ENCODE peak calls at places on chromosomes 13 and 19, in nine cellular contexts. J, A, S, D, B, W, Z, V and I are unnamed samples.

GRCh38 chr19:2549701-2550191 is 73.8 kb downstream of the GADD45B start:
- DNase-seq in A (peak), J (no peak), W (no peak), B (no peak), S (peak), D (peak), V (no peak), Z (peak), I (no peak)

GRCh38 chr19:40592170-40592569 is 9.0 kb upstream of the LTBP4 start:
- DNase-seq in Z (no peak), S (no peak), A (no peak), B (no peak), J (no peak), D (peak), W (no peak), V (no peak), I (no peak)

GRCh38 chr13:45809810-45810394 is 41.7 kb downstream of the SIAH3 start:
- DNase-seq in V (no peak), B (peak), J (no peak), D (no peak), W (no peak), A (no peak), Z (no peak), S (no peak), I (no peak)

GRCh38 chr19:4278010-4278409 is 1.1 kb upstream of the SHD start:
- DNase-seq in S (no peak), J (no peak), B (no peak), V (no peak), Z (no peak), D (no peak), W (no peak), A (peak), I (no peak)

GRCh38 chr19:19426216-19426615 is 20.7 kb downstream of the GATAD2A start:
- DNase-seq in D (no peak), W (no peak), Z (no peak), S (no peak), A (no peak), J (no peak), V (no peak), B (no peak), I (no peak)

GRCh38 chr19:2037676-2038255 is 13.3 kb downstream of the MKNK2 start:
- DNase-seq in W (no peak), J (no peak), A (no peak), V (no peak), S (no peak), D (no peak), B (no peak), Z (no peak), I (no peak)

GRCh38 chr19:16330811-16331690 is 6.4 kb downstream of the KLF2 start:
- DNase-seq in V (no peak), B (peak), A (no peak), W (no peak), D (no peak), S (no peak), J (no peak), Z (peak), I (no peak)

GRCh38 chr13:32881792-32882175 is 134.4 kb upstream of the KL start:
- DNase-seq in D (no peak), A (no peak), Z (no peak), W (no peak), S (no peak), B (no peak), J (no peak), V (no peak), I (peak)

GRCh38 chr13:36282818-36283432 is 14.7 kb downstream of the CCDC169 start:
- DNase-seq in D (peak), J (no peak), V (no peak), A (no peak), Z (no peak), B (no peak), S (peak), W (no peak), I (no peak)

GRCh38 chr13:32048816-32049215 is 17.2 kb downstream of the FRY start:
- DNase-seq in Z (no peak), S (no peak), J (no peak), V (no peak), B (no peak), A (no peak), W (no peak), D (peak), I (no peak)

GRCh38 chr13:36601186-36601585 is 72.6 kb upstream of the SERTM1 start:
- DNase-seq in S (no peak), W (no peak), J (no peak), B (no peak), V (no peak), Z (no peak), A (no peak), D (no peak), I (no peak)

GRCh38 chr13:32610977-32611376 is 24.7 kb downstream of the PDS5B start:
- DNase-seq in A (no peak), W (no peak), J (no peak), B (no peak), Z (no peak), V (no peak), D (no peak), S (no peak), I (no peak)

GRCh38 chr13:45055198-45055901 is 65.0 kb upstream of the GTF2F2 start:
- DNase-seq in J (peak), D (peak), A (no peak), S (peak), V (no peak), Z (no peak), B (peak), W (no peak), I (no peak)

GRCh38 chr13:113138792-113139551 is 16.4 kb downstream of the F10 start:
- DNase-seq in J (no peak), D (peak), A (peak), S (no peak), W (peak), Z (peak), V (no peak), B (no peak), I (no peak)

GRCh38 chr19:3324405-3324856 is 42.0 kb upstream of the NFIC start:
- DNase-seq in B (peak), V (peak), J (no peak), Z (peak), W (no peak), A (no peak), D (no peak), S (peak), I (no peak)

GRCh38 chr19:46614114-46614701 is 10.7 kb downstream of the PTGIR start:
- DNase-seq in A (peak), Z (peak), W (no peak), J (peak), B (peak), V (peak), S (peak), D (peak), I (no peak)

GRCh38 chr13:98267080-98267912 is 90.2 kb upstream of the RNF113B start:
- DNase-seq in V (no peak), A (peak), S (no peak), Z (no peak), B (no peak), D (no peak), J (no peak), W (no peak), I (no peak)

GRCh38 chr13:24605923-24606372 is 74.3 kb upstream of the ATP12A start:
- DNase-seq in B (peak), J (no peak), D (no peak), V (no peak), S (peak), A (peak), W (no peak), Z (no peak), I (no peak)

GRCh38 chr13:74061939-74062595 is 72.1 kb downstream of the KLF12 start:
- DNase-seq in V (no peak), D (no peak), A (no peak), Z (no peak), B (peak), W (no peak), J (no peak), S (peak), I (no peak)

GRCh38 chr13:33827152-33827551 is 9.2 kb downstream of the RFC3 start:
- DNase-seq in W (no peak), J (no peak), Z (no peak), V (no peak), B (no peak), D (no peak), S (no peak), A (no peak), I (no peak)

GRCh38 chr19:16778796-16779411 is 50.3 kb upstream of the SIN3B start:
- DNase-seq in W (no peak), D (peak), A (peak), J (no peak), B (peak), V (peak), S (peak), Z (peak), I (no peak)

GRCh38 chr19:4582980-4583842 is 23.7 kb upstream of the SEMA6B start:
- DNase-seq in J (no peak), Z (no peak), A (no peak), D (peak), V (no peak), W (no peak), B (no peak), S (no peak), I (no peak)

GRCh38 chr19:44637390-44637764 is 6.3 kb upstream of the PVR start:
- DNase-seq in W (no peak), Z (peak), A (no peak), B (no peak), D (no peak), S (no peak), V (no peak), J (no peak), I (no peak)

GRCh38 chr13:30805603-30806011 is 70.3 kb downstream of the ALOX5AP start:
- DNase-seq in S (no peak), B (no peak), Z (no peak), W (peak), A (peak), D (peak), V (no peak), J (no peak), I (no peak)

GRCh38 chr19:31427857-31428256 is 78.6 kb upstream of the TSHZ3 start:
- DNase-seq in S (peak), V (no peak), B (no peak), J (no peak), A (no peak), D (no peak), W (no peak), Z (no peak), I (no peak)

GRCh38 chr13:28338202-28338601 is 156.7 kb downstream of the FLT1 start:
- DNase-seq in Z (no peak), V (no peak), S (no peak), W (no peak), A (no peak), B (no peak), D (no peak), J (no peak), I (no peak)

GRCh38 chr19:40717880-40718773 is 1.2 kb downstream of the ITPKC start:
- DNase-seq in W (no peak), D (peak), A (no peak), B (no peak), Z (no peak), J (no peak), S (peak), V (no peak), I (no peak)

GRCh38 chr13:95020298-95020987 is 280.8 kb downstream of the ABCC4 start:
- DNase-seq in W (no peak), Z (no peak), V (no peak), J (no peak), S (no peak), D (peak), A (no peak), B (no peak), I (no peak)

GRCh38 chr13:29429496-29429895 is 166.0 kb downstream of the SLC7A1 start:
- DNase-seq in J (no peak), V (no peak), W (no peak), B (no peak), S (peak), D (no peak), Z (no peak), A (no peak), I (no peak)